ENCODE peak calls at places on chromosomes 5 and 9, in seven cellular contexts. P is OCI-LY7, N is neural progenitor cell, J is GM23248, U is GM23338, F is PC-3, E is HCT116. Y is an unnamed sample.
A peak's percentile ranks its signal among the peaks of the same experiment; 100 is the strongest.

GRCh38 chr5:19940192-19940591 is 47.8 kb downstream of the CDH18 start:
- DNase-seq in P (no peak), N (no peak), E (no peak), J (no peak), F (no peak), U (no peak), Y (no peak)

GRCh38 chr9:113574381-113575262 is 111.1 kb downstream of the RGS3 start:
- DNase-seq in U (no peak), N (no peak), F (peak; percentile 8), E (no peak), J (peak; percentile 73), P (no peak), Y (no peak)

GRCh38 chr9:89461302-89461701 is 36.6 kb downstream of the SEMA4D start:
- DNase-seq in J (peak; percentile 70), F (peak; percentile 40), E (no peak), U (no peak), N (no peak), P (no peak), Y (no peak)

GRCh38 chr5:163453705-163454104 is 6.2 kb downstream of the NUDCD2 start:
- DNase-seq in P (no peak), U (no peak), J (peak; percentile 64), E (no peak), F (no peak), N (no peak), Y (no peak)

GRCh38 chr9:16726718-16727451 is 143.6 kb downstream of the BNC2 start:
- DNase-seq in J (peak; percentile 93), P (no peak), N (peak; percentile 91), E (no peak), F (peak; percentile 71), U (peak; percentile 87), Y (peak; percentile 14)

GRCh38 chr9:114434878-114435311 is 47.1 kb upstream of the AKNA start:
- DNase-seq in U (peak; percentile 87), P (peak; percentile 57), J (peak; percentile 53), E (peak; percentile 35), N (peak; percentile 62), F (peak; percentile 49), Y (peak; percentile 17)

GRCh38 chr9:108885643-108886348 is 23.7 kb downstream of the ACTL7A start:
- DNase-seq in F (peak; percentile 80), E (peak; percentile 2), U (no peak), J (peak; percentile 76), N (no peak), P (peak; percentile 44), Y (peak; percentile 92)

GRCh38 chr5:104400941-104401340 is 838.4 kb upstream of the NUDT12 start:
- DNase-seq in J (no peak), E (no peak), U (no peak), P (no peak), N (no peak), F (no peak), Y (no peak)

GRCh38 chr5:317086-317811 is 4.3 kb upstream of the AHRR start:
- DNase-seq in E (peak; percentile 52), P (peak; percentile 62), U (peak; percentile 84), F (peak; percentile 73), J (peak; percentile 89), N (peak; percentile 90), Y (no peak)

GRCh38 chr5:147037517-147038205 is 159.1 kb upstream of the PPP2R2B start:
- DNase-seq in J (peak; percentile 85), E (peak; percentile 31), P (no peak), N (no peak), U (no peak), F (peak; percentile 78), Y (no peak)

GRCh38 chr9:113646946-113647914 is 183.7 kb downstream of the RGS3 start:
- DNase-seq in P (no peak), J (no peak), N (no peak), E (no peak), F (no peak), U (no peak), Y (no peak)

GRCh38 chr9:79616971-79617370 is 45.2 kb downstream of the TLE4 start:
- DNase-seq in F (no peak), U (no peak), P (no peak), E (no peak), J (no peak), N (no peak), Y (no peak)

GRCh38 chr9:93654351-93654961 is 78.1 kb downstream of the PHF2 start:
- DNase-seq in P (no peak), N (peak; percentile 18), E (no peak), J (no peak), F (no peak), U (no peak), Y (no peak)

GRCh38 chr5:131514316-131515275 is 120.4 kb downstream of the RAPGEF6 start:
- DNase-seq in P (no peak), F (peak; percentile 42), E (no peak), U (no peak), N (no peak), J (peak; percentile 32), Y (peak; percentile 73)

GRCh38 chr9:21533597-21533996 is 51.5 kb upstream of the IFNE start:
- DNase-seq in J (no peak), E (no peak), N (no peak), P (no peak), U (no peak), F (no peak), Y (no peak)

DNA sequence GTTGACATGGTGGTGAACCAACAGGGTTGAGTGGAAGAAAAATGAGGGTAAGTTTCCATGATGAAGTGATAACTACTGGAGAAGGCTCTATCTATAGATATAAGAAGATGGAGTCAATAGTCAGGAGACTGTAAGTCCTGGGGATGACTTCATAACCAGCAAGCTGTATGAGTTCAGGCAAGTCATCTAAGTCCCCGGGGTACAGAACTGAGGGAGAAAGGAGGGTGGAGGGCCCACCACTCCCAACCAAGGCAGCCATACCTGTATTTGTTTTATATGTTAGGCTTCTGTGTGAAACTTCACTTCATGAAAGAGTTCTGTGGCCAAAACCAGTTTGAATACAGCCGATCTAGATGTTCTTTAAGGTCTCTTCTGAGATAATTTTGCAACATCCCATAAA is 53.3 kb upstream of the IFNE start:
- DNase-seq in U (no peak), F (no peak), N (no peak), J (no peak), P (no peak), E (no peak), Y (no peak)
- H3K36me3 ChIP-seq in U (no peaks in the 10 kb centered on the region), F (peaks cover 58% of the 10 kb centered on the region), N (no peaks in the 10 kb centered on the region), J (peaks cover 43% of the 10 kb centered on the region), P (no peaks in the 10 kb centered on the region), E (peaks cover 45% of the 10 kb centered on the region), Y (no peaks in the 10 kb centered on the region)

GRCh38 chr5:62722360-62722759 is 143.7 kb downstream of the LRRC70 start:
- DNase-seq in P (no peak), U (peak; percentile 30), F (no peak), N (no peak), E (no peak), J (no peak), Y (no peak)

GRCh38 chr5:62732677-62733121 is 154.1 kb downstream of the LRRC70 start:
- DNase-seq in J (peak; percentile 6), P (no peak), E (no peak), N (no peak), U (no peak), F (peak; percentile 23), Y (no peak)

GRCh38 chr5:62731011-62731410 is 152.4 kb downstream of the LRRC70 start:
- DNase-seq in P (no peak), E (no peak), J (no peak), F (no peak), U (no peak), N (no peak), Y (peak; percentile 71)

GRCh38 chr5:62729662-62730061 is 151.0 kb downstream of the LRRC70 start:
- DNase-seq in U (no peak), N (no peak), E (no peak), P (no peak), J (no peak), F (no peak), Y (no peak)

GRCh38 chr5:62727184-62727583 is 148.6 kb downstream of the LRRC70 start:
- DNase-seq in U (no peak), J (no peak), N (no peak), F (no peak), E (no peak), P (no peak), Y (no peak)
- TF ChIP-seq EZH2phosphoT487 in U (no peak), J (no peak), N (no peak), F (no peak), E (no peak), P (no peak), Y (no peak)

DNA sequence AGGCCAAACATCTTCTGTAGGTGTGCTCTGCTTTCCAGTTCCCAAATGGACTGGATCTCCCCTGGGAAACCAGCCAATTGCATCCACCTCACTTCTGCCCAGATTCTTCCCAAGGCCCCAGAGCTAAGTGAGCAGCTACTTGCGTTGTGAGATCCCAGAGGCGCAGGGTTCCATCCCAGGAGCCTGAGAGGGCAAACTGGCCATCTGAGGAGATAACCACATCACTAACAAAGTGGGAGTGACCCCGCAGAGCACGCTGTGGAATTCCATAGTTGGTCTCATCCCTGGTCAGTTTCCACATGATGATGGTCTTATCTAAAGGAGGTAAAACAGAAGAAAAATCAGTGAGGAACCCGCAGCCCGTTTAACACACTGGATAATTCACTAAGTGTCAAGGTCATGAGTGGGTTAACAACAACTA is 1.7 kb downstream of the RACK1 start:
- DNase-seq in P (no peak), E (no peak), J (peak; percentile 60), N (no peak), U (no peak), F (no peak), Y (no peak)
- H3K36me3 ChIP-seq in P (peaks cover 66% of the 10 kb centered on the region), E (peaks cover 41% of the 10 kb centered on the region), J (peaks cover 46% of the 10 kb centered on the region), N (peaks cover 14% of the 10 kb centered on the region), U (peaks cover 62% of the 10 kb centered on the region), F (peaks cover 55% of the 10 kb centered on the region), Y (peaks cover 36% of the 10 kb centered on the region)

GRCh38 chr5:157670662-157671591 is at the start of gene C5orf52:
- DNase-seq in F (peak; percentile 96), N (no peak), J (peak; percentile 70), P (peak; percentile 13), U (peak; percentile 69), E (no peak), Y (no peak)
- TF ChIP-seq EZH2phosphoT487 in F (no peak), N (no peak), J (no peak), P (no peak), U (no peak), E (no peak), Y (no peak)

GRCh38 chr5:10400834-10401233 is 40.8 kb upstream of the ROPN1L start:
- DNase-seq in E (no peak), P (no peak), U (no peak), J (peak; percentile 89), F (no peak), N (no peak), Y (no peak)
- H3K36me3 ChIP-seq in E (peaks cover 67% of the 10 kb centered on the region), P (peaks cover 87% of the 10 kb centered on the region), U (peaks cover 13% of the 10 kb centered on the region), J (peaks cover 58% of the 10 kb centered on the region), F (peaks cover 86% of the 10 kb centered on the region), N (peaks cover 26% of the 10 kb centered on the region), Y (peaks cover 24% of the 10 kb centered on the region)